ENCODE peak calls at places on chromosome 12, in five cellular contexts. One of them, this sample, is unnamed.

GRCh38 chr12:46900734-46901463 is 75.1 kb upstream of the SLC38A4 start:
- DNase-seq in trophoblast cell: no peak
- DNase-seq in neuronal stem cell: no peak
- DNase-seq in H1: no peak
- DNase-seq in H9: no peak
- DNase-seq in this sample: no peak

GRCh38 chr12:89353823-89354629 is 1.7 kb upstream of the DUSP6 start:
- DNase-seq in neuronal stem cell: peak; percentile 62
- DNase-seq in trophoblast cell: peak; percentile 45
- DNase-seq in H1: peak; percentile 91
- DNase-seq in H9: peak; percentile 96
- DNase-seq in this sample: peak; percentile 76

GRCh38 chr12:6685814-6686213 is 3.4 kb downstream of the ZNF384 start:
- DNase-seq in H9: no peak
- DNase-seq in H1: no peak
- DNase-seq in neuronal stem cell: no peak
- DNase-seq in trophoblast cell: no peak
- DNase-seq in this sample: no peak

GRCh38 chr12:50765325-50765911 is 1.5 kb downstream of the ATF1 start:
- DNase-seq in neuronal stem cell: peak; percentile 27
- DNase-seq in H9: peak; percentile 46
- DNase-seq in trophoblast cell: peak; percentile 71
- DNase-seq in H1: no peak
- DNase-seq in this sample: peak; percentile 76

GRCh38 chr12:27868165-27868564 is 88.1 kb upstream of the MANSC4 start:
- DNase-seq in neuronal stem cell: no peak
- DNase-seq in trophoblast cell: peak; percentile 60
- DNase-seq in H1: no peak
- DNase-seq in H9: no peak
- DNase-seq in this sample: peak; percentile 90

GRCh38 chr12:112716099-112717093 is 75.2 kb upstream of the RPH3A start:
- DNase-seq in H1: peak; percentile 60
- DNase-seq in neuronal stem cell: no peak
- DNase-seq in trophoblast cell: peak; percentile 4
- DNase-seq in H9: peak; percentile 71
- DNase-seq in this sample: no peak

GRCh38 chr12:58593557-58594304 is 326.6 kb downstream of the LRIG3 start:
- DNase-seq in H9: no peak
- DNase-seq in trophoblast cell: no peak
- DNase-seq in H1: no peak
- DNase-seq in neuronal stem cell: no peak
- DNase-seq in this sample: no peak

GRCh38 chr12:116077431-116077830 is 200.1 kb downstream of the MED13L start:
- DNase-seq in H1: no peak
- DNase-seq in trophoblast cell: no peak
- DNase-seq in H9: no peak
- DNase-seq in neuronal stem cell: no peak
- DNase-seq in this sample: no peak

GRCh38 chr12:55982319-55982936 is 8.6 kb downstream of the RAB5B start:
- DNase-seq in H1: no peak
- DNase-seq in neuronal stem cell: no peak
- DNase-seq in trophoblast cell: no peak
- DNase-seq in H9: no peak
- DNase-seq in this sample: no peak

GRCh38 chr12:89544027-89544426 is 18.2 kb upstream of the POC1B start:
- DNase-seq in H1: no peak
- DNase-seq in trophoblast cell: no peak
- DNase-seq in neuronal stem cell: no peak
- DNase-seq in H9: no peak
- DNase-seq in this sample: no peak

GRCh38 chr12:118337194-118337838 is 35.4 kb downstream of the TAOK3 start:
- DNase-seq in trophoblast cell: no peak
- DNase-seq in H9: no peak
- DNase-seq in H1: no peak
- DNase-seq in neuronal stem cell: no peak
- DNase-seq in this sample: peak; percentile 65

GRCh38 chr12:126952106-126953007 is 1314.6 kb upstream of the TMEM132C start:
- DNase-seq in H9: no peak
- DNase-seq in neuronal stem cell: peak; percentile 20
- DNase-seq in trophoblast cell: no peak
- DNase-seq in H1: no peak
- DNase-seq in this sample: no peak

GRCh38 chr12:9948606-9949286 is 16.6 kb upstream of the CLEC2A start:
- DNase-seq in H9: no peak
- DNase-seq in H1: no peak
- DNase-seq in neuronal stem cell: no peak
- DNase-seq in trophoblast cell: no peak
- DNase-seq in this sample: no peak

GRCh38 chr12:53696285-53696654 is 20.4 kb upstream of the ATP5MC2 start:
- DNase-seq in H9: peak; percentile 95
- DNase-seq in H1: peak; percentile 64
- DNase-seq in trophoblast cell: peak; percentile 68
- DNase-seq in neuronal stem cell: peak; percentile 84
- DNase-seq in this sample: peak; percentile 87

GRCh38 chr12:32605326-32606095 is 73.6 kb upstream of the DNM1L start:
- DNase-seq in neuronal stem cell: no peak
- DNase-seq in trophoblast cell: peak; percentile 76
- DNase-seq in H1: no peak
- DNase-seq in H9: no peak
- DNase-seq in this sample: no peak

GRCh38 chr12:30314506-30315100 is 381.1 kb downstream of the IPO8 start:
- DNase-seq in neuronal stem cell: no peak
- DNase-seq in H1: no peak
- DNase-seq in trophoblast cell: no peak
- DNase-seq in H9: no peak
- DNase-seq in this sample: no peak

GRCh38 chr12:57744194-57744776 is 554 bp upstream of the TSPAN31 start:
- DNase-seq in H1: peak; percentile 78
- DNase-seq in trophoblast cell: peak; percentile 53
- DNase-seq in H9: no peak
- DNase-seq in neuronal stem cell: no peak
- DNase-seq in this sample: no peak

GRCh38 chr12:131897276-131897675 is 2.9 kb downstream of the ULK1 start:
- DNase-seq in H1: no peak
- DNase-seq in neuronal stem cell: no peak
- DNase-seq in H9: no peak
- DNase-seq in trophoblast cell: no peak
- DNase-seq in this sample: no peak

DNA sequence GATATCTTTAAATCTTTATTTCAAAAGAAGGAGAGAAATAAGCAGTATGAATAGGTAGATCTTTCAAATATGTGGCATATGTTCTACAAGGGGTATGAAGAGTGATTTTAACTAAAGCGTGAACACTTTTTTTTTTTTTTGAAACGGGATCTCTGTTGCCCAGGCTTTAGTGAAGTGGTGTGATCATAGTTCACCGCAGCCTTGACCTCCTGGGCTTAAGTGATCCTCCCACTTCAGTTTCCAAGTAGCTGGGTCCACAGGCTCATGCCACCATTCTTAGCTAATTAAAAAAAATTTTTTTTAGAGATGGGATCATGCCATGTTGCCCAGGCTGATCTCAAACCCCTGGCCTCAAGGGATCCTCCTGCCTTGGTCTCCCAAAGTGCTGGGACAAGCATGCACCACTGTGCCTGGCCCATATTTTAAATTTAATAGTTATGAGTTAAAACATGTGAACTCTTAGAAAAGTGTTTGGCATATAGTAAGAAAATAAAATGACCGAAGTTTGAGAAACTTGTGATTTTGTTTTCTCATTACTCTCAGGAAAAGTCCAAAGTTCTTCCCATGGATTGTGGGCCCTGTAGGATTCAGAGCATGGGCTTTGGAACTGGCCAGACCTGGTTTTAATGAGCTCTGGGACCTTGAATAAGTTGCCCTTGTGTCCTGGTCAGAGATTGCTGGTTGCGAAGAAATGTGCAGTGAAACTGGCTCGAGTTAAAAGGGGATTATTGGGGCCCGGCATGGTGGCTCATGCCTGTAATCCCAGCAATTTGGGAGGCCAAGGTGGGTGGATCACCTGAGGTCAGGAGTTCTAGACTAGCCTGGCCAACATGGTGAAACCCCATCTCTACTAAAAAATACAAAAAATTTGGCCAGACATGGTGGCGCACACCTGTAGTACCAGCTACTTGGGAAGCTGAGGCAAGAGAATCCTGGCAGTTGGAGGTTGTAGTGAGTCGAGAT is 27.0 kb downstream of the SLC17A8 start:
- DNase-seq in H1: no peak
- DNase-seq in H9: no peak
- DNase-seq in neuronal stem cell: no peak
- DNase-seq in trophoblast cell: no peak
- DNase-seq in this sample: no peak
- H2BK12ac ChIP-seq in H1: no peak overlapping the region
- H2BK12ac ChIP-seq in H9: no peak overlapping the region
- H2BK12ac ChIP-seq in neuronal stem cell: no peak overlapping the region
- H2BK12ac ChIP-seq in trophoblast cell: no peak overlapping the region
- H2BK12ac ChIP-seq in this sample: no peak overlapping the region

GRCh38 chr12:130427381-130427887 is 89.7 kb downstream of the PIWIL1 start:
- DNase-seq in H1: peak; percentile 33
- DNase-seq in trophoblast cell: no peak
- DNase-seq in neuronal stem cell: no peak
- DNase-seq in H9: peak; percentile 25
- DNase-seq in this sample: no peak
- H3K9me3 ChIP-seq in H1: no peaks in the 10 kb centered on the region
- H3K9me3 ChIP-seq in trophoblast cell: peaks cover 3% of the 10 kb centered on the region
- H3K9me3 ChIP-seq in neuronal stem cell: no peaks in the 10 kb centered on the region
- H3K9me3 ChIP-seq in H9: no peaks in the 10 kb centered on the region
- H3K9me3 ChIP-seq in this sample: no peaks in the 10 kb centered on the region

GRCh38 chr12:75974323-75975273 is 57.0 kb downstream of the PHLDA1 start:
- DNase-seq in neuronal stem cell: no peak
- DNase-seq in H9: no peak
- DNase-seq in trophoblast cell: peak; percentile 37
- DNase-seq in H1: no peak
- DNase-seq in this sample: no peak
- H3K9ac ChIP-seq in neuronal stem cell: no peak overlapping the region
- H3K9ac ChIP-seq in H9: no peak overlapping the region
- H3K9ac ChIP-seq in trophoblast cell: no peak overlapping the region
- H3K9ac ChIP-seq in H1: no peak overlapping the region
- H3K9ac ChIP-seq in this sample: no peak overlapping the region

DNA sequence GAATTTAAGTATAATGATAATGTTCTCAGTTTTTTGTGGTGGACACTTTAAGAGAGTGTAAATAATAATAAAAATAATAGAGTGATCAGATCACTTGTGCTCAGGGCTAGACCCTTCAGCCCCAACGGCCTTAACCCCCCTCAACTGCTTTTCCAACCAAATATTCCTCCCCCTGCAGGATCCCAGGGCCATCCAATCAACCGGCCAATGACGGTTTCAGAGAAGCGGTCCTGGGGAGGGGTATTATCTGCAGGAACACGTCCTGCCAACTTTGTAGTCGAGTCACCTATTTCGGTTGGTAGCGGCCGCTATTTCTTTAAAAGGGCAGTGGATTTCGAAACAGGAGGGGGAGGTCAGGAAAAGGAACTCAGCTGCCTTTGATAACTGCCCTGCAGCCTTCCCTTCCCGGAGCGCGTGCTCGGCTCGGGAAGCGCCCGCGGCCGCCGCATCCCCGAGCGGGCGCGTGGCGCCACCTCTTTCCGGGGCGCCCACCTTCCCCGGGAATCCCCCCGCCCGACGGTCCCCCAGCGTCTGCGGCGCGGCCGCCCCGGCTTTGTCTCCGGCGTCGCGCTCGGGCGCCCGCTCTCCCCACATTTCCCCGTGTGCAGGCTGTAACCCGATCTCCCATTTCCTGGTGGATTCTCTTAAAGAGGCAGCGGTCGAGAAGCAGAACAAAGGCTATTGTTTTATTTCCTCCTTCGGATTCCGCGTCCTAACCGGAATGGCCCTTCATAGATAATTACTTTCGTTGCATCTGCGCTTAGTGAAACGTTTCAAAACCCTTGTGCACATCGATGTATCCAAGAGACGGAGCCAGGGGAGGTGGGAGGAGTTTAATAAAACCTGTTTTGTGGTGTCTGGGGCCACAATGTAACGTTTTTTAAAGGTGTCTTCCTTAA is 711 bp upstream of the ETV6 start:
- DNase-seq in trophoblast cell: peak; percentile 77
- DNase-seq in H9: peak; percentile 87
- DNase-seq in neuronal stem cell: peak; percentile 84
- DNase-seq in H1: peak; percentile 79
- DNase-seq in this sample: peak; percentile 88
- H2BK12ac ChIP-seq in trophoblast cell: peak overlapping the region; percentile 95
- H2BK12ac ChIP-seq in H9: no peak overlapping the region
- H2BK12ac ChIP-seq in neuronal stem cell: no peak overlapping the region
- H2BK12ac ChIP-seq in H1: peak overlapping the region; percentile 97
- H2BK12ac ChIP-seq in this sample: no peak overlapping the region

GRCh38 chr12:123107926-123108681 is 42.8 kb downstream of the PITPNM2 start:
- DNase-seq in H9: no peak
- DNase-seq in neuronal stem cell: no peak
- DNase-seq in trophoblast cell: peak; percentile 72
- DNase-seq in H1: no peak
- DNase-seq in this sample: no peak

GRCh38 chr12:123109319-123109772 is 41.5 kb downstream of the PITPNM2 start:
- DNase-seq in H9: no peak
- DNase-seq in neuronal stem cell: no peak
- DNase-seq in trophoblast cell: no peak
- DNase-seq in H1: no peak
- DNase-seq in this sample: no peak

GRCh38 chr12:123106640-123107359 is 44.1 kb downstream of the PITPNM2 start:
- DNase-seq in H1: no peak
- DNase-seq in H9: peak; percentile 61
- DNase-seq in neuronal stem cell: no peak
- DNase-seq in trophoblast cell: no peak
- DNase-seq in this sample: no peak

GRCh38 chr12:123111498-123112165 is 39.3 kb downstream of the PITPNM2 start:
- DNase-seq in neuronal stem cell: no peak
- DNase-seq in H1: no peak
- DNase-seq in H9: no peak
- DNase-seq in trophoblast cell: no peak
- DNase-seq in this sample: peak; percentile 69

DNA sequence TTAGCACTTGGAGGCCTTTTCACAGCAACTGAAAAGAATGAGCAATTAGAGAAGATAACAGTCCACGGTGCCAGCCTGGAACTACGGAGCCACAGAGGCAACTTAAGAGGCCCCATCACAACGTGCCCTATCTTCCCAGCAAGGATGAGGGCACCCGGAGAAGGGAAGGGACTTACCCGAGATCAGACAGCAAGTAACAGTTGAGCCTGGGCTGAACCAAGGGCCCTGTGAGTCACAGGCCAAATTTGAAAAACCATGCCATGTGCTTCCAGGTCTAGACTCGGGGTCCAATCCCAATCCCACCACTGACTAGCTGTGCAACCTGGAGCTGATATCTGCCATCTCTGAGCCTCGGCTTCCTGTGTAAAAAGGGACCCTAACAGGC is 42.2 kb downstream of the PITPNM2 start:
- DNase-seq in neuronal stem cell: no peak
- DNase-seq in trophoblast cell: peak; percentile 81
- DNase-seq in H9: no peak
- DNase-seq in H1: no peak
- DNase-seq in this sample: no peak
- H3K9me3 ChIP-seq in neuronal stem cell: no peaks in the 10 kb centered on the region
- H3K9me3 ChIP-seq in trophoblast cell: no peaks in the 10 kb centered on the region
- H3K9me3 ChIP-seq in H9: no peaks in the 10 kb centered on the region
- H3K9me3 ChIP-seq in H1: no peaks in the 10 kb centered on the region
- H3K9me3 ChIP-seq in this sample: no peaks in the 10 kb centered on the region

This sample was measured in mesenchymal stem cell.